ENCODE peak calls at places on chromosomes 16 and 17, in four cellular contexts. One of them, this sample, is unnamed.

GRCh38 chr16:72749091-72749490 is 298.8 kb downstream of the ZFHX3 start:
- DNase-seq in GM12891: no peak
- DNase-seq in GM12878: no peak
- DNase-seq in K562: no peak
- DNase-seq in this sample: no peak

GRCh38 chr16:68470461-68471150 is 22.3 kb upstream of the SMPD3 start:
- DNase-seq in GM12891: peak
- DNase-seq in GM12878: peak
- DNase-seq in K562: no peak
- DNase-seq in this sample: peak

GRCh38 chr17:32878211-32878610 is 1.3 kb upstream of the MYO1D start:
- DNase-seq in K562: no peak
- DNase-seq in GM12891: no peak
- DNase-seq in GM12878: no peak
- DNase-seq in this sample: no peak

GRCh38 chr16:14302031-14302398 is 230.9 kb downstream of the MRTFB start:
- DNase-seq in GM12878: no peak
- DNase-seq in K562: peak
- DNase-seq in GM12891: peak
- DNase-seq in this sample: no peak

GRCh38 chr17:9162275-9162985 is 141.1 kb downstream of the NTN1 start:
- DNase-seq in GM12878: no peak
- DNase-seq in GM12891: no peak
- DNase-seq in K562: peak
- DNase-seq in this sample: no peak

GRCh38 chr16:86905302-86905701 is 327.0 kb downstream of the FOXL1 start:
- DNase-seq in GM12878: no peak
- DNase-seq in K562: no peak
- DNase-seq in GM12891: no peak
- DNase-seq in this sample: no peak

GRCh38 chr16:23694707-23695373 is 16.2 kb downstream of the PLK1 start:
- DNase-seq in GM12891: no peak
- DNase-seq in K562: peak
- DNase-seq in GM12878: no peak
- DNase-seq in this sample: no peak

GRCh38 chr17:59093145-59093701 is 13.5 kb downstream of the TRIM37 start:
- DNase-seq in K562: no peak
- DNase-seq in GM12878: no peak
- DNase-seq in GM12891: no peak
- DNase-seq in this sample: no peak

GRCh38 chr17:72185571-72185970 is 64.8 kb downstream of the SOX9 start:
- DNase-seq in GM12878: no peak
- DNase-seq in GM12891: no peak
- DNase-seq in K562: no peak
- DNase-seq in this sample: no peak

DNA sequence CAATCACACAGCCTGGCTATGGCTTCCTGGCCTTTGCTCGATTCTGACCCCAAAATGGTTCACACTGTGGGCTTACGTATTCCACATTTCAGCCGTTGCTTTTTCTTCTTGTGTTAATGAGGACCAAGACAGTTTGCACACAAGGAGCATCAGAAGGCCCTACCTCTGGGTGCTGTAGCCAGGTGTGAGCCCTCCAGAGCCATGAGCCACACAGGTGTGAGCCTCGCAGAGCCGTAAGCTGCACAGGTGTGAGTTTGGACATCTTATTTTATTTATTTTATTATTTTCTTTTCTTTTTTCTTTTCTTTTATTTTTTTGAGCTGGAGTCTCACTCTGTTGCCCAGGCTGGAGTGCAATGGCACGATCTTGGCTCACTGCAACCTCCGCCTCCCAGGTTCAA is 70.6 kb downstream of the LMF1 start:
- DNase-seq in GM12878: no peak
- DNase-seq in K562: no peak
- DNase-seq in GM12891: no peak
- DNase-seq in this sample: no peak
- TF ChIP-seq SPI1 in GM12878: no peak
- TF ChIP-seq SPI1 in K562: no peak
- TF ChIP-seq SPI1 in GM12891: no peak
- TF ChIP-seq SPI1 in this sample: no peak

GRCh38 chr17:8142158-8142886 is 9.9 kb downstream of the PER1 start:
- DNase-seq in GM12891: no peak
- DNase-seq in GM12878: no peak
- DNase-seq in K562: no peak
- DNase-seq in this sample: no peak
- TF ChIP-seq SPI1 in GM12891: no peak
- TF ChIP-seq SPI1 in GM12878: no peak
- TF ChIP-seq SPI1 in K562: no peak
- TF ChIP-seq SPI1 in this sample: no peak

GRCh38 chr17:21245703-21246102 is 7.5 kb downstream of the NATD1 start:
- DNase-seq in K562: no peak
- DNase-seq in GM12878: no peak
- DNase-seq in GM12891: no peak
- DNase-seq in this sample: no peak

GRCh38 chr17:21242026-21242700 is 11.0 kb downstream of the NATD1 start:
- DNase-seq in K562: no peak
- DNase-seq in GM12891: no peak
- DNase-seq in GM12878: no peak
- DNase-seq in this sample: no peak

GRCh38 chr17:21242780-21243515 is 10.3 kb downstream of the NATD1 start:
- DNase-seq in GM12878: no peak
- DNase-seq in GM12891: no peak
- DNase-seq in K562: no peak
- DNase-seq in this sample: no peak

GRCh38 chr17:21241564-21241963 is 11.6 kb downstream of the NATD1 start:
- DNase-seq in GM12891: no peak
- DNase-seq in GM12878: no peak
- DNase-seq in K562: no peak
- DNase-seq in this sample: no peak

DNA sequence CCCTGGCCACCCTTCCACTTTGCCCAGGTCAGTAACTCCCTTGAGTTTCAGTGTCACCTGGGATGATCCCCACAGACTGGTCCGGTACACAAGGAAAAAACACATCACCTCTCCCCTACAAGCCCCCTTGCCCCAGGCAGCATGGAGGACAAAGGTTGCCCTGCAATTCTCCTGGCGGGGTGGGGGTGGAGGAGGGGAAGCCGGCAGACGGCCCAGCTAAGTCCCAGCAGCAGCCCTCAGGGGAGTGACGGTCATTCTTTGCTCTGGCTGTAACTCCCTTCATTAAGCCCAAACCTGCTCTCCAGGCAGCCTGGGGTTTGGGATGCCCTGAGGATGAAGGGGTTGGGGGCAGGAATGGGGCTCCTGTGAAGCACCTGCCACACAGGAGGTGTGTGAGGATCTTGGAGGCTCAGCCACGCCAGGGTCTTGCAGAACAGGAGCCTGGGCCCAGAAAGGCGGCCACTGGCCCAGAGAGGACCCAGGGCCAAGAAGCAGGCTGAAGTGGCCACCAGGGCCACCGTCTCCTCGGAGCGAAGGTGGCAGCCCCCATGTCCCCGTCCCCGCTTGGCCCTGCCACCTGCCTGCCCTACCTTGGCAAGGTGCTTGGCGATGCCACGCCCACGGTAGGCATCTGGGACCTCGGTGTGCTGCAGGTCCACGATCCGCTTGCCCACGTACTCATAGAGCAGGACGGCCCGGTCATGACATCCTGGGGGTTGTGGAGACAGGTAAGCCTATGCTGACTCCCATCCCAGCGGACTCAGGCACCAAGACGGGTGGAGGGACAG is 9.5 kb downstream of the NATD1 start:
- DNase-seq in K562: no peak
- DNase-seq in GM12891: no peak
- DNase-seq in GM12878: no peak
- DNase-seq in this sample: no peak
- TF ChIP-seq SPI1 in K562: no peak
- TF ChIP-seq SPI1 in GM12891: no peak
- TF ChIP-seq SPI1 in GM12878: no peak
- TF ChIP-seq SPI1 in this sample: no peak

GRCh38 chr17:35765086-35765710 is 4.5 kb downstream of the C17orf50 start:
- DNase-seq in GM12878: no peak
- DNase-seq in GM12891: no peak
- DNase-seq in K562: no peak
- DNase-seq in this sample: no peak

GRCh38 chr17:35766489-35766877 is 5.8 kb downstream of the C17orf50 start:
- DNase-seq in GM12878: no peak
- DNase-seq in K562: no peak
- DNase-seq in GM12891: no peak
- DNase-seq in this sample: no peak

GRCh38 chr17:35765731-35766488 is 5.2 kb downstream of the C17orf50 start:
- DNase-seq in GM12891: no peak
- DNase-seq in K562: no peak
- DNase-seq in GM12878: no peak
- DNase-seq in this sample: no peak

GRCh38 chr17:35768796-35769195 is 8.1 kb downstream of the C17orf50 start:
- DNase-seq in GM12891: no peak
- DNase-seq in K562: no peak
- DNase-seq in GM12878: no peak
- DNase-seq in this sample: no peak

DNA sequence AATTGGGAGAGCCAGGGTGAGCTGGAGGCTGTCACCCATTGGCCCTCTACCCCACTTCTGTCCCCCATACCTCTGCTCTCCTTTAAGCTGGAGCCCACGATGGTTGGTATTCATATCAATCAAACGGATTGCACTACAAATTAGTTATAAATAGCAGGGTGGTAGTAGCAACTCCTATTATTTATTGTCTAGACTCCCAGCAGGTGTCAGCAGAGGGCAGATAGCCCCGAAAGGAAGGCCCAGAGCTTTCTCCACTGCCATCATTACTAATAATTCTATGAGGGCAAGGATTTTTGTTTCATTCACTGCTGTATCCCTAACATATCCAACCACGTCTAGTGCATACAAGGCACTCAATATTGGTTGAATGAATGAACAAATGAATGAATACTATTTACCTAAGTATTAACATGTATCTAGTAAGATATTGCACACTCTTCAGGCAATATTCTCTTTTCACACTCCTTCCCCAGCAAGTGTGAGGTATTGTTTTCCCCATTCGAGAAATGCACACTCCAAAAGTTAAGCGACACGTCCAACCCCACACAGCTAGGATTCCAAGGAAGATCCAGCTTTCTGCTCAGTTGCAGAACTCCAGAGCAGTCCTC is 6.3 kb downstream of the C17orf50 start:
- DNase-seq in K562: no peak
- DNase-seq in GM12878: no peak
- DNase-seq in GM12891: no peak
- DNase-seq in this sample: peak
- TF ChIP-seq SPI1 in K562: no peak
- TF ChIP-seq SPI1 in GM12878: no peak
- TF ChIP-seq SPI1 in GM12891: no peak
- TF ChIP-seq SPI1 in this sample: no peak